ENCODE peak calls at places on chromosomes 6 and 20, in five cellular contexts. Z is adrenal gland, L is cardiac muscle cell, W is psoas muscle, M is mammary epithelial cell. U is an unnamed sample.

GRCh38 chr20:37903317-37904007 is 535 bp downstream of the VSTM2L start:
- DNase-seq in W (no peak), L (no peak), Z (no peak), M (no peak), U (no peak)

GRCh38 chr6:69894578-69895347 is 28.4 kb downstream of the COL19A1 start:
- DNase-seq in L (no peak), M (peak), Z (no peak), W (no peak), U (no peak)

GRCh38 chr6:127022297-127022696 is 96.2 kb upstream of the RSPO3 start:
- DNase-seq in L (no peak), Z (peak), W (no peak), M (no peak), U (no peak)

GRCh38 chr6:154298297-154298696 is 58.3 kb downstream of the IPCEF1 start:
- DNase-seq in Z (no peak), M (peak), W (no peak), L (no peak), U (no peak)

GRCh38 chr20:57470666-57471495 is 54.1 kb downstream of the CTCFL start:
- DNase-seq in M (no peak), W (no peak), L (no peak), Z (no peak), U (no peak)

GRCh38 chr20:60361761-60362410 is 403.7 kb downstream of the CDH26 start:
- DNase-seq in M (no peak), L (no peak), W (no peak), Z (no peak), U (no peak)

GRCh38 chr20:9981834-9982233 is 53.0 kb upstream of the ANKEF1 start:
- DNase-seq in L (no peak), Z (no peak), W (no peak), M (no peak), U (no peak)

GRCh38 chr20:63089051-63089907 is 82.5 kb upstream of the BHLHE23 start:
- DNase-seq in W (no peak), M (peak), Z (no peak), L (no peak), U (no peak)

GRCh38 chr6:157840776-157841175 is 17.7 kb downstream of the SNX9 start:
- DNase-seq in M (peak), Z (no peak), L (no peak), W (no peak), U (no peak)

GRCh38 chr6:36350681-36351091 is 14.0 kb upstream of the BNIP5 start:
- DNase-seq in M (peak), L (no peak), W (no peak), Z (peak), U (peak)

GRCh38 chr20:25489221-25489863 is 81.9 kb downstream of the GINS1 start:
- DNase-seq in Z (no peak), W (no peak), L (no peak), M (no peak), U (no peak)

GRCh38 chr6:28124971-28125353 is 553 bp downstream of the ZSCAN16 start:
- DNase-seq in Z (no peak), M (no peak), W (no peak), L (no peak), U (no peak)

GRCh38 chr6:11050735-11051134 is 6.6 kb upstream of the ELOVL2 start:
- DNase-seq in W (no peak), L (no peak), Z (no peak), M (no peak), U (no peak)

GRCh38 chr20:63463400-63464288 is 8.8 kb downstream of the KCNQ2 start:
- DNase-seq in W (no peak), Z (no peak), L (no peak), M (no peak), U (no peak)

GRCh38 chr6:15073344-15073789 is 172.5 kb upstream of the JARID2 start:
- DNase-seq in W (no peak), L (no peak), M (peak), Z (no peak), U (no peak)

GRCh38 chr6:53492860-53493634 is 51.9 kb downstream of the GCLC start:
- DNase-seq in Z (no peak), W (no peak), M (peak), L (peak), U (no peak)
- H3K27ac ChIP-seq in Z (no peak), W (peak), M (peak), L (no peak), U (no peak)

DNA sequence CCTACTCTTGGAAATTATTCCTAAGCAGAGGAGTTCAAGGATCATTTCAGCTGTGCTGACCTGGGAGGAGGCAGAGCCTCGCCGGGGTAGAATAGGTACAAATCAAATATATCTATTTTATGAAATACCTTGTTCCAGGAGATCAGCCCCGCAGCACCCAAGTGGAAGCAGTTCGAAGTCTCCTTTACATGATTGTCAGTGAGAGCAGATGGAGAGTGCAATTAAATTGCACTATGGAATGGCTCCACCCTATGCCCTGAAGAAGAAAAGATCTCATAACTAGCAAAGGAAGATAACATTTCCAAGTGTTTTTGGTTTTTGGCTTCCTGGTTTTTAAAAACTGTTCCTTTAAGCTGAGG is 31.4 kb downstream of the DUSP22 start:
- DNase-seq in Z (no peak), L (no peak), M (no peak), W (no peak), U (no peak)
- H3K27ac ChIP-seq in Z (no peak), L (no peak), M (no peak), W (no peak), U (no peak)

DNA sequence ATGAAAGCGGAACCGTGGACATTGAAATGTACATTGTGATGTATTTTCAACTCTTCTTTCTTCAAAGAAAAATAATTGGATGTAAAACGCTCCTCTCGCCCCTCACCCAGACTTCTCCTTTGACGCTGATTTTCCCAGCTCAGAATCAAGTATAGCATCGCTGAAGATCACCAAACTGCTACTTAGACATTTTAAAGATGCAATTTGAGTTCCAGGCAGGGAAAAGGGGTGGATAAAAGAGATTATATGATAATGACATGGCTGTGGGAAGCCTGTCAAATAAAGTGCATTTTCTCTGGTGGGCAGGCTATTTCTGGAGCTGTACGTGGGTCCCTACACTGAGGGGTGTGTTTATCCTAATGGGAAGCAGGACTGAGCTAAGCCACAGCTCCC is 240.4 kb downstream of the CDC5L start:
- DNase-seq in M (no peak), Z (no peak), L (no peak), W (no peak), U (no peak)
- H3K27ac ChIP-seq in M (no peak), Z (no peak), L (no peak), W (no peak), U (no peak)

DNA sequence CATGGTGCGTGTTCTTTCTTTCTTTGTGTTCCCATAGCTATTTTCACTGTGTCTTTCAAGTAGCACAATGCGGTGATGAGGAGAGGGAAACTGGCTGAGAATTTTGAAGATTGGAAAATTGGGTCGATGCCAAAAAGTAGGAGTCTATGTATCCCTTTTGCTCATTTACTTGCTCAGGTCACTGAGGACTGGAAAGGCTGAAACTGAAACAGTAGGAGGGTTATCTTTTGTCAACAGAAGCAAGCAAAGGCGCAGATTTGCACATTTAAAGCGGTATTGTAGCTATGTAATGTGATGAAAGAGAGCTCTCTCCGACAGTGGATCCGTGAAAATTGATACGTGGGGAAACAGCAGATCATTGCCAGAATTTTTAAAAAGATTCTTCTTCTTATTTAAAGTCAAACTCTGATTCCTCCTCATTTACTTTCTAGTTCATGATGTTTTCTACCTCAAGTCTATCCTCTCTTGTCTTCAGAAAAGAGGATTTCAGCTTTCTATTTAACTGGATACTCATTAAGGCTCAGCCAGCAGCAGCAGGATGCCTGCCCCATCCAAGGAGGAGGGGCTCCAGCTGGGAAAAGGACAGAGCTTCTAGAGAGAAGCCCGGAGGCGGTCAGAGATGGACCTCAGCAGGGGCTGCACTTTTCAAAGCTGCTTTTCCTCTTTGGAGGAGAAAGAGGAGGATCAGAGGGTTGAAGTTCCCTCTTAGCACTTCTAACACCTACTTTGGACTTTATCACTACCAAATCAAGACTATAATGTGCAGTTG is 15.9 kb upstream of the FYN start:
- DNase-seq in M (no peak), W (no peak), Z (no peak), L (peak), U (peak)
- H3K27ac ChIP-seq in M (no peak), W (no peak), Z (no peak), L (no peak), U (no peak)

U was measured in ovary.